ENCODE peak calls at places on chromosome 5, in ten cellular contexts. One of them, this sample, is unnamed. For H3K4me1 and H3K9me3, the result is how much of the 10 kb centered on the place peaks cover.

GRCh38 chr5:149912226-149912864 is 32.2 kb downstream of the PDE6A start:
- DNase-seq in uterus: no peak
- DNase-seq in tibial nerve: no peak
- DNase-seq in mucosa of descending colon: no peak
- DNase-seq in pancreas: no peak
- DNase-seq in CD8-positive, alpha-beta T cell: no peak
- DNase-seq in aorta: no peak
- DNase-seq in GM12878: no peak
- DNase-seq in HCT116: no peak
- DNase-seq in IMR-90: no peak
- DNase-seq in this sample: no peak

GRCh38 chr5:179223961-179224360 is 121.3 kb downstream of the ADAMTS2 start:
- DNase-seq in mucosa of descending colon: peak
- DNase-seq in CD8-positive, alpha-beta T cell: no peak
- DNase-seq in HCT116: no peak
- DNase-seq in aorta: no peak
- DNase-seq in tibial nerve: no peak
- DNase-seq in GM12878: no peak
- DNase-seq in pancreas: no peak
- DNase-seq in IMR-90: no peak
- DNase-seq in uterus: peak
- DNase-seq in this sample: peak

GRCh38 chr5:122846051-122846567 is 696 bp downstream of the SNX24 start:
- DNase-seq in mucosa of descending colon: no peak
- DNase-seq in pancreas: no peak
- DNase-seq in aorta: no peak
- DNase-seq in CD8-positive, alpha-beta T cell: no peak
- DNase-seq in uterus: no peak
- DNase-seq in GM12878: no peak
- DNase-seq in tibial nerve: no peak
- DNase-seq in IMR-90: peak
- DNase-seq in HCT116: no peak
- DNase-seq in this sample: no peak

GRCh38 chr5:168301593-168302388 is 10.3 kb downstream of the WWC1 start:
- DNase-seq in CD8-positive, alpha-beta T cell: no peak
- DNase-seq in pancreas: peak
- DNase-seq in uterus: no peak
- DNase-seq in tibial nerve: no peak
- DNase-seq in GM12878: no peak
- DNase-seq in mucosa of descending colon: no peak
- DNase-seq in aorta: no peak
- DNase-seq in HCT116: peak
- DNase-seq in IMR-90: no peak
- DNase-seq in this sample: no peak

GRCh38 chr5:168291281-168291960 is at the start of gene WWC1:
- DNase-seq in pancreas: peak
- DNase-seq in GM12878: peak
- DNase-seq in IMR-90: peak
- DNase-seq in uterus: no peak
- DNase-seq in aorta: no peak
- DNase-seq in HCT116: peak
- DNase-seq in mucosa of descending colon: peak
- DNase-seq in CD8-positive, alpha-beta T cell: peak
- DNase-seq in tibial nerve: no peak
- DNase-seq in this sample: peak

GRCh38 chr5:125393416-125393815 is 647.0 kb upstream of the ZNF608 start:
- DNase-seq in uterus: no peak
- DNase-seq in IMR-90: no peak
- DNase-seq in aorta: no peak
- DNase-seq in tibial nerve: no peak
- DNase-seq in CD8-positive, alpha-beta T cell: no peak
- DNase-seq in pancreas: no peak
- DNase-seq in mucosa of descending colon: no peak
- DNase-seq in GM12878: no peak
- DNase-seq in HCT116: no peak
- DNase-seq in this sample: no peak

GRCh38 chr5:55324815-55325418 is 17.1 kb downstream of the MTREX start:
- DNase-seq in HCT116: peak
- DNase-seq in tibial nerve: no peak
- DNase-seq in aorta: no peak
- DNase-seq in CD8-positive, alpha-beta T cell: no peak
- DNase-seq in IMR-90: peak
- DNase-seq in uterus: no peak
- DNase-seq in mucosa of descending colon: no peak
- DNase-seq in GM12878: no peak
- DNase-seq in pancreas: no peak
- DNase-seq in this sample: no peak

GRCh38 chr5:102528600-102528999 is 29.8 kb upstream of the SLCO6A1 start:
- DNase-seq in GM12878: no peak
- DNase-seq in aorta: no peak
- DNase-seq in HCT116: no peak
- DNase-seq in mucosa of descending colon: no peak
- DNase-seq in pancreas: no peak
- DNase-seq in IMR-90: no peak
- DNase-seq in tibial nerve: no peak
- DNase-seq in CD8-positive, alpha-beta T cell: no peak
- DNase-seq in uterus: no peak
- DNase-seq in this sample: no peak

DNA sequence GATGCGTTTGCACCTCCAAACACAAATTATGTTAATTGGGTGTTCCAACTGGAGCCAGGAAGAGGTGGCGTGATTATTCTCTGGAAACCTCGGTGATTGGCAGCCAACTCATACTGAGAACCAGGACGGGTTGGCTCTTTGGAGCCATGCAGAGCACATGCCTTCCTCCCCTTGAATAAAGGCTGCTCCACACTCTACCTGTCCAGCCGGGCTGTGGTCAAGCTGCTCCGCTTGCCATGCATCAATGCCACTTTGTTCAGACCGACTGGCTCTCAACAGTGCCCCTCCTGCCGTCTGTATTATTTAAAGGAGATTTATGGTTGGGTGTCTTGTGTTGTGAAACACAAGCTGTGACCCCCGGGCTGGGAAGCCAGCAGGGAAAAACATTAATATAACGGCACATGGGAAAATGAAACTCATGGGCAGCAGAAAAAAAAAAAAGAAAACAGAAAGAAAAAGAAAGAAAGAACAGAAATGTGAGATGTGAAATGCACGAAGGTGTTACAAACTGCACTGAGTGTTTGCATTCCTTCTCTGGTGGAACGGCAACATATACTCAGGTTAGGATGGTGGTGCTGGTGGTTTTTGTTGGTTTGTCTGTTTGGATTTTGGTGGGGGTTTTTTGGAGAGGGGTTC is 190.9 kb downstream of the EBF1 start:
- DNase-seq in uterus: no peak
- DNase-seq in mucosa of descending colon: peak
- DNase-seq in CD8-positive, alpha-beta T cell: no peak
- DNase-seq in aorta: no peak
- DNase-seq in tibial nerve: no peak
- DNase-seq in IMR-90: no peak
- DNase-seq in HCT116: no peak
- DNase-seq in pancreas: no peak
- DNase-seq in GM12878: no peak
- DNase-seq in this sample: no peak
- H3K4me1 ChIP-seq in uterus: under half
- H3K4me1 ChIP-seq in mucosa of descending colon: under half
- H3K4me1 ChIP-seq in CD8-positive, alpha-beta T cell: under half
- H3K4me1 ChIP-seq in aorta: under half
- H3K4me1 ChIP-seq in tibial nerve: under half
- H3K4me1 ChIP-seq in IMR-90: under half
- H3K4me1 ChIP-seq in HCT116: under half
- H3K4me1 ChIP-seq in pancreas: under half
- H3K4me1 ChIP-seq in GM12878: under half
- H3K4me1 ChIP-seq in this sample: under half

GRCh38 chr5:68046445-68046844 is 169.1 kb upstream of the PIK3R1 start:
- DNase-seq in IMR-90: peak
- DNase-seq in aorta: peak
- DNase-seq in GM12878: no peak
- DNase-seq in pancreas: no peak
- DNase-seq in mucosa of descending colon: no peak
- DNase-seq in HCT116: peak
- DNase-seq in tibial nerve: peak
- DNase-seq in CD8-positive, alpha-beta T cell: no peak
- DNase-seq in uterus: no peak
- DNase-seq in this sample: no peak

GRCh38 chr5:68047035-68047434 is 168.5 kb upstream of the PIK3R1 start:
- DNase-seq in uterus: no peak
- DNase-seq in aorta: no peak
- DNase-seq in GM12878: no peak
- DNase-seq in IMR-90: peak
- DNase-seq in pancreas: no peak
- DNase-seq in CD8-positive, alpha-beta T cell: no peak
- DNase-seq in HCT116: no peak
- DNase-seq in mucosa of descending colon: no peak
- DNase-seq in tibial nerve: no peak
- DNase-seq in this sample: no peak

GRCh38 chr5:68053202-68053601 is 162.4 kb upstream of the PIK3R1 start:
- DNase-seq in tibial nerve: no peak
- DNase-seq in mucosa of descending colon: no peak
- DNase-seq in aorta: no peak
- DNase-seq in pancreas: no peak
- DNase-seq in IMR-90: peak
- DNase-seq in HCT116: no peak
- DNase-seq in uterus: no peak
- DNase-seq in GM12878: no peak
- DNase-seq in CD8-positive, alpha-beta T cell: no peak
- DNase-seq in this sample: no peak

GRCh38 chr5:68048529-68048928 is 167.0 kb upstream of the PIK3R1 start:
- DNase-seq in aorta: no peak
- DNase-seq in CD8-positive, alpha-beta T cell: no peak
- DNase-seq in HCT116: no peak
- DNase-seq in pancreas: no peak
- DNase-seq in GM12878: no peak
- DNase-seq in uterus: no peak
- DNase-seq in tibial nerve: no peak
- DNase-seq in mucosa of descending colon: no peak
- DNase-seq in IMR-90: no peak
- DNase-seq in this sample: no peak

GRCh38 chr5:68049053-68049713 is 166.4 kb upstream of the PIK3R1 start:
- DNase-seq in tibial nerve: no peak
- DNase-seq in CD8-positive, alpha-beta T cell: no peak
- DNase-seq in HCT116: no peak
- DNase-seq in mucosa of descending colon: no peak
- DNase-seq in pancreas: no peak
- DNase-seq in uterus: no peak
- DNase-seq in IMR-90: no peak
- DNase-seq in aorta: no peak
- DNase-seq in GM12878: no peak
- DNase-seq in this sample: no peak
- H3K9me3 ChIP-seq in tibial nerve: under half
- H3K9me3 ChIP-seq in CD8-positive, alpha-beta T cell: under half
- H3K9me3 ChIP-seq in HCT116: under half
- H3K9me3 ChIP-seq in mucosa of descending colon: under half
- H3K9me3 ChIP-seq in pancreas: under half
- H3K9me3 ChIP-seq in uterus: under half
- H3K9me3 ChIP-seq in IMR-90: under half
- H3K9me3 ChIP-seq in aorta: under half
- H3K9me3 ChIP-seq in GM12878: under half
- H3K9me3 ChIP-seq in this sample: under half

GRCh38 chr5:163506726-163507125 is 1.3 kb downstream of the MAT2B start:
- DNase-seq in GM12878: no peak
- DNase-seq in IMR-90: peak
- DNase-seq in mucosa of descending colon: no peak
- DNase-seq in aorta: no peak
- DNase-seq in tibial nerve: no peak
- DNase-seq in pancreas: no peak
- DNase-seq in CD8-positive, alpha-beta T cell: no peak
- DNase-seq in HCT116: no peak
- DNase-seq in uterus: no peak
- DNase-seq in this sample: no peak

GRCh38 chr5:163503106-163504090 is 2.0 kb upstream of the MAT2B start:
- DNase-seq in CD8-positive, alpha-beta T cell: peak
- DNase-seq in tibial nerve: peak
- DNase-seq in IMR-90: peak
- DNase-seq in pancreas: no peak
- DNase-seq in GM12878: peak
- DNase-seq in mucosa of descending colon: peak
- DNase-seq in aorta: peak
- DNase-seq in HCT116: peak
- DNase-seq in uterus: peak
- DNase-seq in this sample: peak

GRCh38 chr5:163505475-163506457 is at the start of gene MAT2B:
- DNase-seq in mucosa of descending colon: peak
- DNase-seq in GM12878: peak
- DNase-seq in aorta: peak
- DNase-seq in tibial nerve: peak
- DNase-seq in pancreas: peak
- DNase-seq in HCT116: peak
- DNase-seq in CD8-positive, alpha-beta T cell: peak
- DNase-seq in IMR-90: peak
- DNase-seq in uterus: peak
- DNase-seq in this sample: peak

GRCh38 chr5:163504091-163504931 is 1.1 kb upstream of the MAT2B start:
- DNase-seq in pancreas: no peak
- DNase-seq in uterus: peak
- DNase-seq in aorta: peak
- DNase-seq in CD8-positive, alpha-beta T cell: peak
- DNase-seq in mucosa of descending colon: peak
- DNase-seq in tibial nerve: peak
- DNase-seq in HCT116: no peak
- DNase-seq in GM12878: no peak
- DNase-seq in IMR-90: peak
- DNase-seq in this sample: no peak

GRCh38 chr5:163505049-163505474 is 357 bp upstream of the MAT2B start:
- DNase-seq in uterus: no peak
- DNase-seq in mucosa of descending colon: peak
- DNase-seq in CD8-positive, alpha-beta T cell: no peak
- DNase-seq in GM12878: no peak
- DNase-seq in aorta: no peak
- DNase-seq in tibial nerve: no peak
- DNase-seq in pancreas: no peak
- DNase-seq in IMR-90: no peak
- DNase-seq in HCT116: no peak
- DNase-seq in this sample: no peak
- H3K4me1 ChIP-seq in uterus: under half
- H3K4me1 ChIP-seq in mucosa of descending colon: under half
- H3K4me1 ChIP-seq in CD8-positive, alpha-beta T cell: under half
- H3K4me1 ChIP-seq in GM12878: under half
- H3K4me1 ChIP-seq in aorta: under half
- H3K4me1 ChIP-seq in tibial nerve: under half
- H3K4me1 ChIP-seq in pancreas: under half
- H3K4me1 ChIP-seq in IMR-90: under half
- H3K4me1 ChIP-seq in HCT116: under half
- H3K4me1 ChIP-seq in this sample: under half

GRCh38 chr5:141260458-141261237 is 15.5 kb downstream of the PCDHB15 start:
- DNase-seq in mucosa of descending colon: no peak
- DNase-seq in aorta: no peak
- DNase-seq in GM12878: no peak
- DNase-seq in CD8-positive, alpha-beta T cell: no peak
- DNase-seq in IMR-90: peak
- DNase-seq in uterus: no peak
- DNase-seq in tibial nerve: no peak
- DNase-seq in pancreas: no peak
- DNase-seq in HCT116: no peak
- DNase-seq in this sample: no peak

GRCh38 chr5:141258464-141258863 is 13.3 kb downstream of the PCDHB15 start:
- DNase-seq in pancreas: no peak
- DNase-seq in GM12878: no peak
- DNase-seq in HCT116: no peak
- DNase-seq in CD8-positive, alpha-beta T cell: no peak
- DNase-seq in uterus: no peak
- DNase-seq in aorta: no peak
- DNase-seq in tibial nerve: no peak
- DNase-seq in IMR-90: no peak
- DNase-seq in mucosa of descending colon: no peak
- DNase-seq in this sample: no peak

GRCh38 chr5:141261238-141261546 is 16.0 kb downstream of the PCDHB15 start:
- DNase-seq in tibial nerve: no peak
- DNase-seq in HCT116: no peak
- DNase-seq in pancreas: no peak
- DNase-seq in mucosa of descending colon: no peak
- DNase-seq in aorta: no peak
- DNase-seq in GM12878: no peak
- DNase-seq in uterus: no peak
- DNase-seq in IMR-90: no peak
- DNase-seq in CD8-positive, alpha-beta T cell: no peak
- DNase-seq in this sample: no peak

DNA sequence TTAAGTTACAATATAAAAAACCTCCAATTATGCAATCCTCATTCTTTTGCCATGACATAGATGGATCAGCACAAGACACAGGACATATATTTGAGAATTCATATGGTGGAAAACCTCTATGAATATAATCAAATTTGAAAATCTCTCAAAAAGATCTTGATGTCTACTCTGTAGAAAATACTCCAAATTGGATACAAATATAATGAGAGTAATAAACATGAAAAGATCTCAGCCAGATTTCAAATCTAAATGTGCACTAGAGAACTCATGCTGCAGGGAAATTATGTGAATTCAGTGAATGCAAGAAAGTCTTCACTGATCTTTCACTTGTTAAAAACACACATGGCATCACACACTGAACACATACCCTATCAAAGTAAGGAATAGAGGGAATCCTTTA is 13.8 kb downstream of the PCDHB15 start:
- DNase-seq in IMR-90: no peak
- DNase-seq in pancreas: no peak
- DNase-seq in aorta: no peak
- DNase-seq in tibial nerve: no peak
- DNase-seq in CD8-positive, alpha-beta T cell: no peak
- DNase-seq in HCT116: no peak
- DNase-seq in mucosa of descending colon: no peak
- DNase-seq in uterus: no peak
- DNase-seq in GM12878: no peak
- DNase-seq in this sample: no peak
- H3K9me3 ChIP-seq in IMR-90: under half
- H3K9me3 ChIP-seq in pancreas: under half
- H3K9me3 ChIP-seq in aorta: under half
- H3K9me3 ChIP-seq in tibial nerve: half or more
- H3K9me3 ChIP-seq in CD8-positive, alpha-beta T cell: under half
- H3K9me3 ChIP-seq in HCT116: under half
- H3K9me3 ChIP-seq in mucosa of descending colon: half or more
- H3K9me3 ChIP-seq in uterus: half or more
- H3K9me3 ChIP-seq in GM12878: under half
- H3K9me3 ChIP-seq in this sample: under half